ENCODE peak calls at places on chromosomes 6 and 20, in four cellular contexts. One of them, this sample, is unnamed.

GRCh38 chr6:14026831-14027539 is 90.6 kb upstream of the CD83 start:
- DNase-seq in SJSA1: no peak
- DNase-seq in testis: no peak
- DNase-seq in fibroblast of lung: peak
- DNase-seq in this sample: no peak

GRCh38 chr20:49986049-49986448 is 3.3 kb downstream of the SNAI1 start:
- DNase-seq in testis: no peak
- DNase-seq in SJSA1: no peak
- DNase-seq in fibroblast of lung: no peak
- DNase-seq in this sample: no peak

GRCh38 chr6:73290435-73290834 is 27.4 kb upstream of the KHDC1 start:
- DNase-seq in SJSA1: no peak
- DNase-seq in fibroblast of lung: no peak
- DNase-seq in testis: no peak
- DNase-seq in this sample: peak

GRCh38 chr20:44863661-44864060 is 21.8 kb upstream of the YWHAB start:
- DNase-seq in fibroblast of lung: no peak
- DNase-seq in SJSA1: no peak
- DNase-seq in testis: peak
- DNase-seq in this sample: no peak

GRCh38 chr6:56096454-56096853 is 150.9 kb downstream of the COL21A1 start:
- DNase-seq in SJSA1: no peak
- DNase-seq in testis: no peak
- DNase-seq in fibroblast of lung: no peak
- DNase-seq in this sample: no peak

GRCh38 chr20:42530855-42531674 is 658.6 kb downstream of the PTPRT start:
- DNase-seq in fibroblast of lung: no peak
- DNase-seq in testis: peak
- DNase-seq in SJSA1: no peak
- DNase-seq in this sample: peak

GRCh38 chr6:102474041-102474807 is 1080.7 kb downstream of the GRIK2 start:
- DNase-seq in fibroblast of lung: no peak
- DNase-seq in SJSA1: no peak
- DNase-seq in testis: no peak
- DNase-seq in this sample: no peak

GRCh38 chr6:167832497-167833395 is 6.0 kb downstream of the AFDN start:
- DNase-seq in testis: no peak
- DNase-seq in SJSA1: no peak
- DNase-seq in fibroblast of lung: peak
- DNase-seq in this sample: no peak

GRCh38 chr6:29995346-29995777 is 53.0 kb downstream of the HLA-A start:
- DNase-seq in SJSA1: peak
- DNase-seq in testis: no peak
- DNase-seq in fibroblast of lung: peak
- DNase-seq in this sample: no peak

GRCh38 chr20:61756966-61757677 is 308.6 kb downstream of the TAF4 start:
- DNase-seq in testis: no peak
- DNase-seq in fibroblast of lung: no peak
- DNase-seq in SJSA1: no peak
- DNase-seq in this sample: no peak

GRCh38 chr6:15247214-15247749 is 1.4 kb downstream of the JARID2 start:
- DNase-seq in SJSA1: no peak
- DNase-seq in fibroblast of lung: peak
- DNase-seq in testis: no peak
- DNase-seq in this sample: no peak

GRCh38 chr6:19472168-19472567 is 365.0 kb upstream of the ID4 start:
- DNase-seq in testis: no peak
- DNase-seq in fibroblast of lung: peak
- DNase-seq in SJSA1: peak
- DNase-seq in this sample: peak

GRCh38 chr20:51404297-51405060 is 138.0 kb downstream of the NFATC2 start:
- DNase-seq in fibroblast of lung: no peak
- DNase-seq in SJSA1: no peak
- DNase-seq in testis: no peak
- DNase-seq in this sample: peak

GRCh38 chr20:45088247-45088646 is 12.7 kb downstream of the KCNS1 start:
- DNase-seq in fibroblast of lung: peak
- DNase-seq in testis: no peak
- DNase-seq in SJSA1: no peak
- DNase-seq in this sample: no peak